ENCODE peak calls at places on chromosomes 4 and X, in eight cellular contexts. V, E, Z, D, T, B, K and Y are unnamed samples.

GRCh38 chr4:61277785-61278184 is 77.7 kb downstream of the ADGRL3 start:
- DNase-seq in V (no peak), E (no peak), Z (no peak), D (no peak), T (no peak), B (no peak), K (no peak), Y (no peak)

GRCh38 chrX:9656871-9657270 is 108.8 kb downstream of the GPR143 start:
- DNase-seq in V (no peak), E (no peak), Z (no peak), D (no peak), T (no peak), B (no peak), K (no peak), Y (no peak)

GRCh38 chrX:32041181-32041580 is 969.3 kb upstream of the FTHL17 start:
- DNase-seq in V (no peak), E (no peak), Z (no peak), D (no peak), T (no peak), B (no peak), K (no peak), Y (no peak)

GRCh38 chr4:112214397-112215264 is 17.0 kb upstream of the AP1AR start:
- DNase-seq in V (no peak), E (no peak), Z (no peak), D (no peak), T (no peak), B (no peak), K (no peak), Y (no peak)

GRCh38 chr4:81550005-81550896 is 78.5 kb upstream of the RASGEF1B start:
- DNase-seq in V (no peak), E (no peak), Z (no peak), D (no peak), T (no peak), B (no peak), K (no peak), Y (no peak)

GRCh38 chrX:150680974-150681373 is 12.2 kb upstream of the MTMR1 start:
- DNase-seq in V (no peak), E (peak; percentile 47), Z (no peak), D (no peak), T (no peak), B (no peak), K (no peak), Y (no peak)

GRCh38 chr4:17701146-17701859 is 80.1 kb downstream of the FAM184B start:
- DNase-seq in V (no peak), E (no peak), Z (no peak), D (no peak), T (no peak), B (no peak), K (no peak), Y (no peak)

GRCh38 chrX:54452920-54453319 is 12.7 kb downstream of the TSR2 start:
- DNase-seq in V (no peak), E (no peak), Z (no peak), D (no peak), T (peak; percentile 40), B (no peak), K (no peak), Y (peak; percentile 19)

GRCh38 chr4:11189756-11190155 is 238.9 kb downstream of the HS3ST1 start:
- DNase-seq in V (no peak), E (no peak), Z (no peak), D (no peak), T (no peak), B (no peak), K (no peak), Y (no peak)
- TF ChIP-seq CTCF in V (no peak), E (no peak), Z (no peak), D (no peak), T (no peak), B (no peak), K (no peak), Y (no peak)

DNA sequence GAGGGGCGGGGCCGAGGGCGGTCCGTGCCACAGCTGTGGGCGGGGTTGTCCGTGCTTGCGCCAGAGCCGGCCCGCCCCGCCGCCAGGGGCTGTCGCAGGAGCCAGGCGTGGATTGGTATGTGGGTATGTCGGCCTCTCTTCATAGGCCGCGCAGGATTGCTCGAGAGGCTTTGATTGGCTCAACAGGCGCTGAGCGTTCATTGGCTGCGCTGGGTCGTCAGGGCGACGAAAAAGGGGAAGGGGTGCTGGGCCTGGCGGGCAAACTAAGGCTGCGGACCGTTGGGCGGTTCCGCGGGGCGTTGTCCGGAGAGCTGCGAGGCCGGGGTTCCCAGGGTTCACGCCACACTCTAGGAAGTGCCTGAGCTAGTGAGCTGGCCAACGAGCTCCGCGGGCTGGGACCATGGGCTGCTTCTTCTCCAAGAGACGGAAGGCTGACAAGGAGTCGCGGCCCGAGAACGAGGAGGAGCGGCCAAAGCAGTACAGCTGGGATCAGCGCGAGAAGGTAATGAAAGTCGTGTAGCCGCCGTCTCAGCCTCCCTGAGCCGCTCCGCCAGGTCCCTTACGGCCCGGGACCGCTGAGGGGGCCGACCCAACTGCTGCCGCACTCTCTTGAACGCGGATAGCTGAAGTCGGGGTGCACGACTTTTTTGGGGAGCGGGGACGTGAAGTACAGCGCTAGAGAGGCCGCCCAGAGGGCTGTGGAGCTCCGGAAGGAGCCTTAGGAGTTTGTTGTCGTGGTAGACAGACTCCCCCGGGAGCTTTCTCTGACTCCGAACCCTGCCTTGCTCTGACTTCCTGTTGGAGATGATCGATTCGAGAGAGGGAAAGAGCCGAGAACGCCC is at the start of gene RP2:
- DNase-seq in V (peak; percentile 76), E (peak; percentile 92), Z (peak; percentile 90), D (peak; percentile 89), T (peak; percentile 89), B (peak; percentile 80), K (peak; percentile 91), Y (peak; percentile 92)
- TF ChIP-seq CTCF in V (no peak), E (peak; percentile 52), Z (peak; percentile 46), D (peak; percentile 17), T (no peak), B (no peak), K (no peak), Y (no peak)

GRCh38 chr4:173231916-173232315 is 63.3 kb downstream of the GALNT7 start:
- DNase-seq in V (no peak), E (no peak), Z (no peak), D (no peak), T (no peak), B (no peak), K (no peak), Y (no peak)
- TF ChIP-seq CTCF in V (peak; percentile 20), E (no peak), Z (peak; percentile 34), D (no peak), T (no peak), B (no peak), K (no peak), Y (no peak)

DNA sequence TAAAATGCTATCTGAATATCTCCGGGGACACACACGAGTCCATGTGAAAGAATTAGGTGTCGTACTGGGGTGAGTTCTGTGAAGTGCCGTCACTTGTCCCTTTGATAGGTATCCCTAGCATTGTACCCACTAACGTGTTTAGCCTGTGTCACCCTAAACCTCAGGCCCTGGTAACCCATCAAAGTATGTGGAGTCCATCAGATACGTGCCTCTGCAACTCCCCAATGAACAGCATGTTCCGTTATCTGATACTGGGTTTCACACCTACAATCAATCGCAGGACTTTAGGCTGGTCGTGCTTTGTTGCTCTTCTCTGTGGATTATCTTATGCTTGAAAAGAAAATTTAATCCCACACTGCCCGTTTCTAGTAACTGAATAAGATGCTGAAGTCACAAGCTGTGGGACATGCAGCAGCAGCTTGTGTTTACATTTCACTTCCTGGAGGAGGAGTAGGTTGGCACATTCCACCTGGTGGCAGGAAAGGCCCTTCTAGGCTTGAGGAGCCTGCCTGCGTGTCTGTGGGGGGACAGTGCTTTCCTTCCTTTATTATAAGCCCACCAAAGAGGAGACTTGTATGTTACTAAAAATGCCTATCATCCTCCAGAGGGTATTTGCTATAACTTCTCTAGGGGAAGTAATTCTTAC is 127.1 kb downstream of the FNIP2 start:
- DNase-seq in V (no peak), E (no peak), Z (no peak), D (no peak), T (no peak), B (no peak), K (no peak), Y (no peak)
- TF ChIP-seq CTCF in V (no peak), E (no peak), Z (peak; percentile 10), D (no peak), T (no peak), B (no peak), K (no peak), Y (no peak)

DNA sequence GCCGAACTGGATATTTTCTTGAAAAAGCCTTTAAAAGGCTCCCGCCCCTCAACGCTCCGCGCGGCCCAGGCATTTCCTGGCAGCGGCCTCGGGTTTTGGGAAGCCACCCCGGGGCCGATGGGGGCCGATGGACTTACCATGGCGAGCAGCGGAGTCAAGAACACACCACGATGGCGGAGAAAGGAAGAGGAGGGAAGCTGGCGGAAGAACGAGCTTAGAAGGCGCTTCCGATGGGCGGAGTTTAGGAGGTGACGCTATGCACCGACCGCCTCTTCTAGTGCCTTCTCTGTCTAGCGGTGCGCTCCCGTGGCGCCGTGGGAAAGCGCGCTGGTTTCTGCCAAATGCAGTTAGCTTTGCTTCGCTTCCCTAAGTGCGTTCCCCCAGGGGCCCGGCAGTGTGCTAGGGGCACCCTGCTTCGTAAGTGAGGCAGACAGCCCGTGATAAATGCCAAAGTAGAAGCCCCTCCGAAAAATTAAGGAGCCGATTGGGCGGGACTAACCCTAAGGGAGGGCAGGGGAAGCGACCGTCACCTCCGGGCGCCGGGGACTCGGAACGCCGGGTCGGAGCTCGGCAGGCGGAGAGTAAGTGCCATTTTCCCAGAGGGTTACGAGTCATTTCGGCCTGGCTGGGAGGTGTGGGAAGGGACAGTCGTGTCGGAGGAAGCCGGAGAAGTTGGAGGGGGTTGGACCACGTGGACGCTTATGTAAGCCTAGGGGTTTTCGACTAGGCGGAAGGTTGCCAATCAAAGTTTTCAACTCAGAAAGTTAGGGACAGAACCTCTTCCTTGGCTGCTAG is at the start of gene RPL39:
- DNase-seq in V (peak; percentile 58), E (peak; percentile 85), Z (peak; percentile 84), D (peak; percentile 75), T (peak; percentile 73), B (peak; percentile 55), K (peak; percentile 79), Y (peak; percentile 77)
- TF ChIP-seq CTCF in V (no peak), E (no peak), Z (no peak), D (no peak), T (no peak), B (no peak), K (no peak), Y (no peak)

GRCh38 chrX:151801980-151802379 is 67.4 kb downstream of the CNGA2 start:
- DNase-seq in V (no peak), E (no peak), Z (no peak), D (no peak), T (no peak), B (no peak), K (no peak), Y (no peak)
- TF ChIP-seq CTCF in V (peak; percentile 22), E (no peak), Z (no peak), D (no peak), T (no peak), B (no peak), K (no peak), Y (no peak)